ENCODE peak calls at places on chromosomes 3 and 15, in five cellular contexts. T is LoVo; L is ACHN; E is HTR-8/SVneo; U is stimulated activated CD4-positive, alpha-beta T cell treated with anti-CD3 and anti-CD28 coated beads, Interleukin-15, amount 100 ng/mL, for 24 hours. V is an unnamed sample.

GRCh38 chr15:74541494-74542191 is 623 bp downstream of the ARID3B start:
- DNase-seq in T (peak; percentile 36), E (no peak), L (peak; percentile 51), U (peak; percentile 82), V (peak; percentile 40)

GRCh38 chr3:144039661-144040060 is 68.0 kb downstream of the DIPK2A start:
- DNase-seq in U (no peak), T (no peak), E (no peak), L (no peak), V (no peak)

GRCh38 chr3:100864471-100865268 is 128.6 kb downstream of the ABI3BP start:
- DNase-seq in E (no peak), T (no peak), U (no peak), L (no peak), V (no peak)

GRCh38 chr3:194184265-194184751 is 48.4 kb downstream of the HES1 start:
- DNase-seq in L (no peak), T (no peak), E (no peak), U (no peak), V (no peak)

GRCh38 chr3:66501483-66502266 is 853 bp upstream of the LRIG1 start:
- DNase-seq in L (no peak), U (no peak), T (no peak), E (no peak), V (no peak)

GRCh38 chr3:45496550-45496949 is 98.0 kb upstream of the LIMD1 start:
- DNase-seq in T (no peak), L (no peak), U (no peak), E (no peak), V (no peak)

GRCh38 chr3:173799073-173799830 is 401.7 kb downstream of the NLGN1 start:
- DNase-seq in U (no peak), E (no peak), T (no peak), L (no peak), V (no peak)

GRCh38 chr3:35932995-35933394 is 293.7 kb downstream of the ARPP21 start:
- DNase-seq in E (no peak), T (peak; percentile 56), U (no peak), L (peak; percentile 65), V (no peak)